ENCODE peak calls at places on chromosomes 3 and 15, in four cellular contexts. U is EL; K is heart left ventricle; X is activated T-cell treated with anti-CD3 and anti-CD28 coated beads, Interleukin-2, amount 50 U/mL, for 72 hours. E is an unnamed sample.

GRCh38 chr3:118557513-118557912 is 477.1 kb downstream of the IGSF11 start:
- DNase-seq in U (no peak), K (no peak), X (no peak), E (no peak)

GRCh38 chr15:33654859-33655258 is 313.4 kb upstream of the CHRM5 start:
- DNase-seq in U (no peak), K (no peak), X (no peak), E (no peak)

GRCh38 chr15:60507596-60508424 is 28.9 kb upstream of the ICE2 start:
- DNase-seq in U (peak), K (peak), X (peak), E (peak)

GRCh38 chr3:130491431-130491830 is 25.5 kb upstream of the COL6A6 start:
- DNase-seq in U (no peak), K (no peak), X (no peak), E (no peak)

GRCh38 chr3:47899495-47900108 is 96.7 kb downstream of the DHX30 start:
- DNase-seq in U (no peak), K (no peak), X (no peak), E (peak)

GRCh38 chr15:35206060-35206675 is 121.1 kb upstream of the NANOGP8 start:
- DNase-seq in U (peak), K (no peak), X (peak), E (peak)

GRCh38 chr3:173618703-173619102 is 221.2 kb downstream of the NLGN1 start:
- DNase-seq in U (no peak), K (peak), X (no peak), E (no peak)

GRCh38 chr3:71514621-71515020 is 68.9 kb downstream of the FOXP1 start:
- DNase-seq in U (peak), K (no peak), X (no peak), E (no peak)

GRCh38 chr3:113890256-113890900 is 51.8 kb downstream of the GRAMD1C start:
- DNase-seq in U (no peak), K (no peak), X (no peak), E (no peak)

GRCh38 chr3:23611737-23612295 is 193.9 kb upstream of the UBE2E1 start:
- DNase-seq in U (peak), K (peak), X (no peak), E (peak)

GRCh38 chr15:62403164-62403809 is 238.2 kb upstream of the C2CD4B start:
- DNase-seq in U (peak), K (no peak), X (no peak), E (peak)

GRCh38 chr3:169430687-169431404 is 232.7 kb downstream of the MECOM start:
- DNase-seq in U (peak), K (peak), X (no peak), E (peak)

GRCh38 chr15:59039225-59039624 is 51.8 kb downstream of the RNF111 start:
- DNase-seq in U (no peak), K (no peak), X (no peak), E (no peak)

GRCh38 chr15:52105856-52106255 is 6.7 kb downstream of the BCL2L10 start:
- DNase-seq in U (no peak), K (no peak), X (no peak), E (no peak)

GRCh38 chr15:81108427-81108826 is 25.6 kb upstream of the CFAP161 start:
- DNase-seq in U (no peak), K (no peak), X (peak), E (no peak)

GRCh38 chr3:123783050-123783724 is 100.9 kb downstream of the MYLK start:
- DNase-seq in U (no peak), K (no peak), X (no peak), E (no peak)